ENCODE peak calls at places on chromosome 15, in five cellular contexts. One of them, this sample, is unnamed.

GRCh38 chr15:58383876-58384275 is 47.9 kb upstream of the LIPC start:
- DNase-seq in osteoblast: no peak
- DNase-seq in aorta: no peak
- DNase-seq in naive thymus-derived CD4-positive, alpha-beta T cell: no peak
- DNase-seq in CD8-positive, alpha-beta T cell: no peak
- DNase-seq in this sample: peak; percentile 14

GRCh38 chr15:80744826-80745225 is 34.3 kb upstream of the CEMIP start:
- DNase-seq in naive thymus-derived CD4-positive, alpha-beta T cell: no peak
- DNase-seq in aorta: no peak
- DNase-seq in osteoblast: peak; percentile 66
- DNase-seq in CD8-positive, alpha-beta T cell: no peak
- DNase-seq in this sample: no peak

GRCh38 chr15:32677238-32677750 is 35.8 kb downstream of the SCG5 start:
- DNase-seq in osteoblast: no peak
- DNase-seq in aorta: no peak
- DNase-seq in naive thymus-derived CD4-positive, alpha-beta T cell: no peak
- DNase-seq in CD8-positive, alpha-beta T cell: no peak
- DNase-seq in this sample: no peak

GRCh38 chr15:41241251-41241964 is 10.3 kb downstream of the CHP1 start:
- DNase-seq in osteoblast: peak; percentile 34
- DNase-seq in CD8-positive, alpha-beta T cell: no peak
- DNase-seq in aorta: no peak
- DNase-seq in naive thymus-derived CD4-positive, alpha-beta T cell: no peak
- DNase-seq in this sample: no peak

GRCh38 chr15:85488997-85489396 is 108.6 kb downstream of the AKAP13 start:
- DNase-seq in naive thymus-derived CD4-positive, alpha-beta T cell: no peak
- DNase-seq in aorta: no peak
- DNase-seq in osteoblast: no peak
- DNase-seq in CD8-positive, alpha-beta T cell: no peak
- DNase-seq in this sample: peak; percentile 35

GRCh38 chr15:88498991-88499390 is 31.5 kb downstream of the MRPS11 start:
- DNase-seq in osteoblast: no peak
- DNase-seq in naive thymus-derived CD4-positive, alpha-beta T cell: no peak
- DNase-seq in aorta: no peak
- DNase-seq in CD8-positive, alpha-beta T cell: no peak
- DNase-seq in this sample: no peak

GRCh38 chr15:39304201-39304841 is 276.6 kb upstream of the THBS1 start:
- DNase-seq in CD8-positive, alpha-beta T cell: no peak
- DNase-seq in osteoblast: no peak
- DNase-seq in aorta: no peak
- DNase-seq in naive thymus-derived CD4-positive, alpha-beta T cell: no peak
- DNase-seq in this sample: no peak

GRCh38 chr15:59274126-59274970 is 67.7 kb downstream of the LDHAL6B start:
- DNase-seq in CD8-positive, alpha-beta T cell: no peak
- DNase-seq in osteoblast: peak; percentile 87
- DNase-seq in naive thymus-derived CD4-positive, alpha-beta T cell: no peak
- DNase-seq in aorta: no peak
- DNase-seq in this sample: peak; percentile 60

GRCh38 chr15:58566029-58566428 is 134.2 kb downstream of the LIPC start:
- DNase-seq in osteoblast: no peak
- DNase-seq in aorta: no peak
- DNase-seq in naive thymus-derived CD4-positive, alpha-beta T cell: no peak
- DNase-seq in CD8-positive, alpha-beta T cell: no peak
- DNase-seq in this sample: no peak

GRCh38 chr15:74535388-74536084 is 5.5 kb upstream of the ARID3B start:
- DNase-seq in CD8-positive, alpha-beta T cell: no peak
- DNase-seq in aorta: no peak
- DNase-seq in osteoblast: no peak
- DNase-seq in naive thymus-derived CD4-positive, alpha-beta T cell: no peak
- DNase-seq in this sample: no peak

GRCh38 chr15:81612631-81613030 is 238.6 kb upstream of the TMC3 start:
- DNase-seq in naive thymus-derived CD4-positive, alpha-beta T cell: no peak
- DNase-seq in aorta: no peak
- DNase-seq in osteoblast: no peak
- DNase-seq in CD8-positive, alpha-beta T cell: no peak
- DNase-seq in this sample: no peak

GRCh38 chr15:26773485-26773877 is 615 bp upstream of the GABRB3 start:
- DNase-seq in CD8-positive, alpha-beta T cell: no peak
- DNase-seq in aorta: no peak
- DNase-seq in naive thymus-derived CD4-positive, alpha-beta T cell: no peak
- DNase-seq in osteoblast: peak; percentile 72
- DNase-seq in this sample: no peak

GRCh38 chr15:85693277-85693676 is 101.4 kb downstream of the KLHL25 start:
- DNase-seq in aorta: no peak
- DNase-seq in osteoblast: no peak
- DNase-seq in CD8-positive, alpha-beta T cell: no peak
- DNase-seq in naive thymus-derived CD4-positive, alpha-beta T cell: no peak
- DNase-seq in this sample: no peak

GRCh38 chr15:80736571-80736970 is 41.5 kb downstream of the ABHD17C start:
- DNase-seq in aorta: no peak
- DNase-seq in naive thymus-derived CD4-positive, alpha-beta T cell: no peak
- DNase-seq in osteoblast: no peak
- DNase-seq in CD8-positive, alpha-beta T cell: no peak
- DNase-seq in this sample: no peak

GRCh38 chr15:57298204-57298603 is 78.1 kb upstream of the CGNL1 start:
- DNase-seq in osteoblast: peak; percentile 83
- DNase-seq in aorta: no peak
- DNase-seq in naive thymus-derived CD4-positive, alpha-beta T cell: no peak
- DNase-seq in CD8-positive, alpha-beta T cell: no peak
- DNase-seq in this sample: no peak

GRCh38 chr15:66017009-66017408 is 147.7 kb downstream of the RAB11A start:
- DNase-seq in osteoblast: no peak
- DNase-seq in aorta: no peak
- DNase-seq in CD8-positive, alpha-beta T cell: no peak
- DNase-seq in naive thymus-derived CD4-positive, alpha-beta T cell: no peak
- DNase-seq in this sample: no peak

GRCh38 chr15:66014022-66014421 is 144.7 kb downstream of the RAB11A start:
- DNase-seq in CD8-positive, alpha-beta T cell: no peak
- DNase-seq in osteoblast: no peak
- DNase-seq in aorta: peak; percentile 3
- DNase-seq in naive thymus-derived CD4-positive, alpha-beta T cell: no peak
- DNase-seq in this sample: no peak

GRCh38 chr15:66016199-66016598 is 146.9 kb downstream of the RAB11A start:
- DNase-seq in osteoblast: no peak
- DNase-seq in naive thymus-derived CD4-positive, alpha-beta T cell: no peak
- DNase-seq in CD8-positive, alpha-beta T cell: no peak
- DNase-seq in aorta: no peak
- DNase-seq in this sample: no peak

GRCh38 chr15:66018178-66018797 is 149.0 kb downstream of the RAB11A start:
- DNase-seq in aorta: no peak
- DNase-seq in osteoblast: no peak
- DNase-seq in naive thymus-derived CD4-positive, alpha-beta T cell: no peak
- DNase-seq in CD8-positive, alpha-beta T cell: no peak
- DNase-seq in this sample: no peak

GRCh38 chr15:66014639-66015182 is 145.4 kb downstream of the RAB11A start:
- DNase-seq in naive thymus-derived CD4-positive, alpha-beta T cell: no peak
- DNase-seq in CD8-positive, alpha-beta T cell: no peak
- DNase-seq in aorta: no peak
- DNase-seq in osteoblast: no peak
- DNase-seq in this sample: no peak
- H3K27ac ChIP-seq in naive thymus-derived CD4-positive, alpha-beta T cell: no peak overlapping the region
- H3K27ac ChIP-seq in CD8-positive, alpha-beta T cell: no peak overlapping the region
- H3K27ac ChIP-seq in aorta: no peak overlapping the region
- H3K27ac ChIP-seq in osteoblast: no peak overlapping the region
- H3K27ac ChIP-seq in this sample: no peak overlapping the region

DNA sequence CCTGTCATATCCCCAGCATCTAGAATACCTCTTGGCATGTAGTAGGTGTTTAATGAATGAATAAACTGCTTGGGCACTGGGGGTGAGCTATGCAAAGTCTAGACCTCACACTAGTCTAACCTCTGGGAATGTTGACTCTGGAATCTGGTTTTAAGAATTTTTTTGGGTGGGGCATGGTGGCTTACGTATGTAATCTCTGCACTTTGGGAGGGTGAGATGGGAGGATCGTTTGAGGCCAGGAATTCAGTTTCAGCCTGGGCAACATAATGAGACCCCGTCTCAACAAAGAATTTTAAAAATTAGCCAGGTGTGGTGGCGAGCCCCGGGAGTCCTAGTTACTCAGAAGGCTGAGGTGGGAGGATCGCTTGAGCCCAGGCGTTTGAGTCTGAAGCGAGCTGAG is 146.3 kb upstream of the RGMA start:
- DNase-seq in aorta: no peak
- DNase-seq in CD8-positive, alpha-beta T cell: no peak
- DNase-seq in osteoblast: no peak
- DNase-seq in naive thymus-derived CD4-positive, alpha-beta T cell: no peak
- DNase-seq in this sample: no peak
- H3K27ac ChIP-seq in aorta: no peak overlapping the region
- H3K27ac ChIP-seq in CD8-positive, alpha-beta T cell: no peak overlapping the region
- H3K27ac ChIP-seq in osteoblast: no peak overlapping the region
- H3K27ac ChIP-seq in naive thymus-derived CD4-positive, alpha-beta T cell: no peak overlapping the region
- H3K27ac ChIP-seq in this sample: no peak overlapping the region

DNA sequence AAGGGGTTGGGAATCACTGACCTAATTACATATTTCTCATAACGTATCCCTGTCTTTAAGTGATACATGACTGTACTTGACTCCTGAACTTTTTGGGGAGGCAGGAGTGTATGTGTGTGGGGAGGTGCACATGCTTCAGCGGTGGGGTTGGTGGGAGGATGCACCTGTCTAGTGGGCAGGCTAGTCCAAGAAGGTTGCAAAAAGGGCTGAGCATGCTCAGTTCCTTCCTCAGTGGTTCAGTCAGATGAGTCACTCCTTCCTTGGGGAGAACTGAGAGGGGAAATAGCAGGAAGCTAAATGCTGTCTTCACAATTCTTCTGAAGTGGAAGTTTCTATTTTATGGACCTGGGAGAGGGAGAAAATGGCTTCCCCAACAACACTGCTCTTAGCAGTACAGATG is 24.6 kb upstream of the AP4E1 start:
- DNase-seq in naive thymus-derived CD4-positive, alpha-beta T cell: no peak
- DNase-seq in aorta: peak; percentile 51
- DNase-seq in CD8-positive, alpha-beta T cell: no peak
- DNase-seq in osteoblast: peak; percentile 76
- DNase-seq in this sample: no peak
- H3K27ac ChIP-seq in naive thymus-derived CD4-positive, alpha-beta T cell: no peak overlapping the region
- H3K27ac ChIP-seq in aorta: no peak overlapping the region
- H3K27ac ChIP-seq in CD8-positive, alpha-beta T cell: no peak overlapping the region
- H3K27ac ChIP-seq in osteoblast: peak overlapping the region; percentile 69
- H3K27ac ChIP-seq in this sample: no peak overlapping the region

GRCh38 chr15:96766387-96766786 is 435.9 kb downstream of the NR2F2 start:
- DNase-seq in CD8-positive, alpha-beta T cell: no peak
- DNase-seq in osteoblast: no peak
- DNase-seq in naive thymus-derived CD4-positive, alpha-beta T cell: no peak
- DNase-seq in aorta: no peak
- DNase-seq in this sample: no peak
- H3K27ac ChIP-seq in CD8-positive, alpha-beta T cell: no peak overlapping the region
- H3K27ac ChIP-seq in osteoblast: no peak overlapping the region
- H3K27ac ChIP-seq in naive thymus-derived CD4-positive, alpha-beta T cell: no peak overlapping the region
- H3K27ac ChIP-seq in aorta: no peak overlapping the region
- H3K27ac ChIP-seq in this sample: no peak overlapping the region

GRCh38 chr15:46344115-46344749 is 709.4 kb downstream of the SQOR start:
- DNase-seq in aorta: no peak
- DNase-seq in CD8-positive, alpha-beta T cell: no peak
- DNase-seq in osteoblast: no peak
- DNase-seq in naive thymus-derived CD4-positive, alpha-beta T cell: no peak
- DNase-seq in this sample: no peak

GRCh38 chr15:46344906-46345305 is 710.1 kb downstream of the SQOR start:
- DNase-seq in naive thymus-derived CD4-positive, alpha-beta T cell: no peak
- DNase-seq in osteoblast: no peak
- DNase-seq in aorta: no peak
- DNase-seq in CD8-positive, alpha-beta T cell: no peak
- DNase-seq in this sample: no peak

GRCh38 chr15:46343527-46343926 is 708.7 kb downstream of the SQOR start:
- DNase-seq in osteoblast: no peak
- DNase-seq in aorta: no peak
- DNase-seq in CD8-positive, alpha-beta T cell: no peak
- DNase-seq in naive thymus-derived CD4-positive, alpha-beta T cell: no peak
- DNase-seq in this sample: no peak
- H3K27ac ChIP-seq in osteoblast: no peak overlapping the region
- H3K27ac ChIP-seq in aorta: no peak overlapping the region
- H3K27ac ChIP-seq in CD8-positive, alpha-beta T cell: no peak overlapping the region
- H3K27ac ChIP-seq in naive thymus-derived CD4-positive, alpha-beta T cell: no peak overlapping the region
- H3K27ac ChIP-seq in this sample: no peak overlapping the region

GRCh38 chr15:82688691-82689090 is 21.0 kb downstream of the AP3B2 start:
- DNase-seq in osteoblast: peak; percentile 58
- DNase-seq in naive thymus-derived CD4-positive, alpha-beta T cell: no peak
- DNase-seq in aorta: no peak
- DNase-seq in CD8-positive, alpha-beta T cell: no peak
- DNase-seq in this sample: no peak
- H3K27ac ChIP-seq in osteoblast: no peak overlapping the region
- H3K27ac ChIP-seq in naive thymus-derived CD4-positive, alpha-beta T cell: no peak overlapping the region
- H3K27ac ChIP-seq in aorta: no peak overlapping the region
- H3K27ac ChIP-seq in CD8-positive, alpha-beta T cell: no peak overlapping the region
- H3K27ac ChIP-seq in this sample: no peak overlapping the region

DNA sequence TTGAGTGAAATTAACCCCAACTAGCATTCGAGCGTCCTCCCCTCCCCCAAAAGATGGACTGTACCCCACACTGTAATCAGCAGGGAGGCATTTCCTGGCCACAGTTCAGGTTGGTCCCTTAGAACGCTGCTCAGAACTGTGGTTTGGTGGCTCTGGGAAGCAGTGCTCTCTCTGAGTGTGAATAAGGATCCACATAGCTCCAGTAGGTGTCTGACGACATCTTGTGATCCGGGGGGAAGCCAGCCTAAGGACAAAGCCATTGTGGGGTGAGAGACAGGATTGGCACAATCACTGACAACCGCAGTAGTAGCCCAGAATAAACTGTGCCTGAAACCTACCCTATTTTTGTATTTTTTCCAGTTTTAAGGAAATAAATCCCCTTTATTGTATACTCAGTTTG is 125.3 kb downstream of the IGF1R start:
- DNase-seq in aorta: no peak
- DNase-seq in naive thymus-derived CD4-positive, alpha-beta T cell: no peak
- DNase-seq in CD8-positive, alpha-beta T cell: no peak
- DNase-seq in osteoblast: no peak
- DNase-seq in this sample: no peak
- H3K27ac ChIP-seq in aorta: no peak overlapping the region
- H3K27ac ChIP-seq in naive thymus-derived CD4-positive, alpha-beta T cell: no peak overlapping the region
- H3K27ac ChIP-seq in CD8-positive, alpha-beta T cell: no peak overlapping the region
- H3K27ac ChIP-seq in osteoblast: no peak overlapping the region
- H3K27ac ChIP-seq in this sample: no peak overlapping the region

GRCh38 chr15:100112061-100112420 is 229.7 kb downstream of the ADAMTS17 start:
- DNase-seq in CD8-positive, alpha-beta T cell: no peak
- DNase-seq in osteoblast: no peak
- DNase-seq in naive thymus-derived CD4-positive, alpha-beta T cell: no peak
- DNase-seq in aorta: no peak
- DNase-seq in this sample: no peak

GRCh38 chr15:100113351-100114075 is 228.3 kb downstream of the ADAMTS17 start:
- DNase-seq in aorta: peak; percentile 61
- DNase-seq in CD8-positive, alpha-beta T cell: no peak
- DNase-seq in osteoblast: peak; percentile 86
- DNase-seq in naive thymus-derived CD4-positive, alpha-beta T cell: no peak
- DNase-seq in this sample: no peak

GRCh38 chr15:100112636-100113305 is 229.0 kb downstream of the ADAMTS17 start:
- DNase-seq in osteoblast: no peak
- DNase-seq in aorta: no peak
- DNase-seq in naive thymus-derived CD4-positive, alpha-beta T cell: no peak
- DNase-seq in CD8-positive, alpha-beta T cell: no peak
- DNase-seq in this sample: no peak

GRCh38 chr15:100109486-100110035 is 232.2 kb downstream of the ADAMTS17 start:
- DNase-seq in osteoblast: no peak
- DNase-seq in naive thymus-derived CD4-positive, alpha-beta T cell: no peak
- DNase-seq in aorta: no peak
- DNase-seq in CD8-positive, alpha-beta T cell: no peak
- DNase-seq in this sample: no peak

GRCh38 chr15:100111103-100112060 is 230.4 kb downstream of the ADAMTS17 start:
- DNase-seq in CD8-positive, alpha-beta T cell: no peak
- DNase-seq in aorta: peak; percentile 90
- DNase-seq in osteoblast: peak; percentile 93
- DNase-seq in naive thymus-derived CD4-positive, alpha-beta T cell: peak; percentile 9
- DNase-seq in this sample: peak; percentile 58
- H3K27ac ChIP-seq in CD8-positive, alpha-beta T cell: no peak overlapping the region
- H3K27ac ChIP-seq in aorta: peak overlapping the region; percentile 95
- H3K27ac ChIP-seq in osteoblast: peak overlapping the region; percentile 62
- H3K27ac ChIP-seq in naive thymus-derived CD4-positive, alpha-beta T cell: peak overlapping the region; percentile 18
- H3K27ac ChIP-seq in this sample: peak overlapping the region; percentile 25

This sample was measured in CD4-positive, CD25-positive, alpha-beta regulatory T cell.